ENCODE peak calls at places on chromosomes 13 and 19, in eight cellular contexts. T is iris pigment epithelial cell, R is aorta, H is BJ, K is heart left ventricle, U is T-helper 17 cell, G is epithelial cell of esophagus, N is brain microvascular endothelial cell. Z is an unnamed sample.

GRCh38 chr13:42985312-42986175 is 6.5 kb downstream of the EPSTI1 start:
- DNase-seq in K (no peak), U (no peak), R (no peak), G (peak; percentile 49), H (no peak), T (no peak), N (no peak), Z (no peak)

GRCh38 chr19:31783592-31783991 is 434.4 kb upstream of the TSHZ3 start:
- DNase-seq in K (no peak), N (no peak), T (no peak), R (no peak), U (no peak), H (no peak), G (no peak), Z (no peak)

GRCh38 chr13:45615501-45616101 is at the start of gene ERICH6B:
- DNase-seq in T (peak; percentile 32), H (no peak), N (peak; percentile 37), U (no peak), R (no peak), G (peak; percentile 30), K (no peak), Z (no peak)

GRCh38 chr13:65932587-65933239 is 1297.4 kb downstream of the PCDH9 start:
- DNase-seq in H (peak; percentile 38), N (no peak), K (no peak), R (no peak), G (peak; percentile 72), U (no peak), T (no peak), Z (no peak)

GRCh38 chr19:58554494-58555368 is at the start of gene CHMP2A:
- DNase-seq in U (peak; percentile 97), H (peak; percentile 72), N (peak; percentile 94), T (peak; percentile 96), K (peak; percentile 98), G (peak; percentile 95), R (peak; percentile 100), Z (peak; percentile 66)

GRCh38 chr19:55553217-55554182 is 8.2 kb upstream of the SBK3 start:
- DNase-seq in K (no peak), U (no peak), G (peak; percentile 62), T (no peak), N (no peak), H (no peak), R (no peak), Z (no peak)

GRCh38 chr19:5130371-5131030 is 161.6 kb downstream of the KDM4B start:
- DNase-seq in N (no peak), R (no peak), K (no peak), U (peak; percentile 39), T (no peak), G (no peak), H (no peak), Z (no peak)

GRCh38 chr19:4580021-4580901 is 20.8 kb upstream of the SEMA6B start:
- DNase-seq in T (no peak), N (no peak), U (no peak), K (no peak), H (no peak), R (no peak), G (no peak), Z (no peak)

GRCh38 chr19:15902254-15902653 is 4.4 kb upstream of the CYP4F2 start:
- DNase-seq in R (no peak), U (no peak), H (no peak), G (no peak), N (no peak), T (no peak), K (no peak), Z (no peak)

GRCh38 chr13:44218501-44219240 is 155.0 kb upstream of the SERP2 start:
- DNase-seq in R (peak; percentile 85), K (peak; percentile 67), H (no peak), U (no peak), N (peak; percentile 42), G (peak; percentile 85), T (no peak), Z (no peak)

GRCh38 chr19:40640744-40641143 is 39.6 kb downstream of the LTBP4 start:
- DNase-seq in G (no peak), R (no peak), K (peak; percentile 45), N (peak; percentile 18), U (no peak), H (no peak), T (peak; percentile 55), Z (no peak)

GRCh38 chr13:21071015-21071414 is 9.6 kb upstream of the LATS2 start:
- DNase-seq in N (no peak), H (no peak), G (no peak), K (no peak), R (no peak), U (no peak), T (peak; percentile 29), Z (peak; percentile 60)

GRCh38 chr13:97235549-97236206 is 13.5 kb downstream of the MBNL2 start:
- DNase-seq in G (no peak), H (no peak), N (no peak), U (no peak), R (no peak), T (no peak), K (peak; percentile 57), Z (no peak)

GRCh38 chr19:4487572-4487971 is 15.5 kb downstream of the HDGFL2 start:
- DNase-seq in H (no peak), T (no peak), N (no peak), K (peak; percentile 9), U (no peak), G (no peak), R (no peak), Z (no peak)

GRCh38 chr13:74068471-74068870 is 65.7 kb downstream of the KLF12 start:
- DNase-seq in N (no peak), K (no peak), R (no peak), H (no peak), T (no peak), U (no peak), G (no peak), Z (no peak)

GRCh38 chr13:57846600-57847173 is 215.1 kb downstream of the PCDH17 start:
- DNase-seq in N (no peak), H (no peak), T (no peak), G (no peak), K (no peak), U (no peak), R (no peak), Z (no peak)

GRCh38 chr13:80684525-80685017 is 343.6 kb upstream of the SPRY2 start:
- DNase-seq in K (no peak), G (no peak), R (no peak), T (no peak), N (no peak), H (no peak), U (no peak), Z (no peak)

GRCh38 chr13:44420376-44421220 is 47.0 kb downstream of the SERP2 start:
- DNase-seq in K (no peak), T (no peak), U (no peak), N (no peak), H (no peak), G (no peak), R (peak; percentile 26), Z (no peak)

GRCh38 chr19:1780272-1780957 is 27.1 kb downstream of the ONECUT3 start:
- DNase-seq in R (no peak), H (no peak), G (no peak), N (no peak), T (peak; percentile 28), K (no peak), U (no peak), Z (no peak)

GRCh38 chr13:67048793-67049150 is 181.4 kb downstream of the PCDH9 start:
- DNase-seq in R (no peak), K (no peak), G (no peak), T (peak; percentile 92), N (peak; percentile 78), U (no peak), H (peak; percentile 35), Z (no peak)

GRCh38 chr19:17420267-17420924 is 549 bp downstream of the MVB12A start:
- DNase-seq in R (peak; percentile 81), H (no peak), T (no peak), G (peak; percentile 31), U (no peak), N (no peak), K (peak; percentile 40), Z (no peak)

GRCh38 chr13:108020027-108020426 is 195.3 kb downstream of the LIG4 start:
- DNase-seq in G (peak; percentile 51), T (no peak), N (no peak), R (no peak), K (no peak), H (no peak), U (no peak), Z (no peak)

GRCh38 chr19:372306-372890 is 27.8 kb upstream of the MIER2 start:
- DNase-seq in T (peak; percentile 50), H (peak; percentile 39), G (no peak), U (no peak), R (no peak), K (peak; percentile 67), N (peak; percentile 3), Z (peak; percentile 70)

GRCh38 chr19:40744554-40745401 is 5.5 kb downstream of the ACTMAP start:
- DNase-seq in H (no peak), U (no peak), T (no peak), R (no peak), K (no peak), G (no peak), N (no peak), Z (no peak)

GRCh38 chr19:46118136-46118535 is 6.4 kb downstream of the IGFL3 start:
- DNase-seq in H (no peak), U (no peak), T (no peak), N (no peak), K (no peak), G (peak; percentile 62), R (no peak), Z (no peak)

GRCh38 chr13:98475521-98475920 is 101.4 kb downstream of the STK24 start:
- DNase-seq in G (no peak), H (no peak), R (no peak), N (peak; percentile 50), T (peak; percentile 31), U (no peak), K (no peak), Z (no peak)

GRCh38 chr19:46180701-46181385 is 32.8 kb downstream of the IGFL2 start:
- DNase-seq in K (no peak), H (no peak), R (no peak), G (peak; percentile 85), T (peak; percentile 21), N (peak; percentile 26), U (no peak), Z (peak; percentile 69)

GRCh38 chr13:90197722-90198121 is 1149.8 kb upstream of the MIR17HG start:
- DNase-seq in K (no peak), T (peak; percentile 17), G (peak; percentile 66), H (no peak), R (no peak), U (no peak), N (no peak), Z (no peak)

GRCh38 chr19:48969276-48970138 is 4.4 kb downstream of the FTL start:
- DNase-seq in U (no peak), K (no peak), H (no peak), G (peak; percentile 34), T (peak; percentile 55), R (peak; percentile 81), N (no peak), Z (peak; percentile 48)

GRCh38 chr19:45815501-45816216 is 551 bp upstream of the RSPH6A start:
- DNase-seq in H (no peak), R (no peak), K (peak; percentile 36), U (no peak), N (no peak), G (no peak), T (no peak), Z (no peak)

Z was measured in A172.